ENCODE peak calls at places on chromosomes 3 and 15, in six cellular contexts. K, Y, A, C, B and J are unnamed samples.

GRCh38 chr3:123328851-123329635 is 119.8 kb downstream of the ADCY5 start:
- DNase-seq in K (peak), Y (peak), A (peak), C (peak), B (peak), J (peak)

GRCh38 chr3:149480326-149481017 is 6.0 kb downstream of the TM4SF4 start:
- DNase-seq in K (no peak), Y (peak), A (peak), C (peak), B (peak), J (peak)

GRCh38 chr3:100813828-100814227 is 104.5 kb downstream of the TFG start:
- DNase-seq in K (no peak), Y (no peak), A (no peak), C (no peak), B (no peak), J (no peak)

GRCh38 chr15:89647191-89647851 is 7.9 kb downstream of the KIF7 start:
- DNase-seq in K (peak), Y (peak), A (peak), C (peak), B (peak), J (no peak)

GRCh38 chr15:25900901-25901300 is 37.8 kb upstream of the ATP10A start:
- DNase-seq in K (no peak), Y (no peak), A (no peak), C (no peak), B (no peak), J (no peak)

GRCh38 chr3:127707777-127708438 is 35.2 kb downstream of the ABTB1 start:
- DNase-seq in K (no peak), Y (no peak), A (no peak), C (no peak), B (no peak), J (no peak)

GRCh38 chr15:72604794-72605193 is 49.7 kb upstream of the GOLGA6B start:
- DNase-seq in K (no peak), Y (no peak), A (no peak), C (no peak), B (no peak), J (no peak)

GRCh38 chr15:78212008-78212407 is 22.4 kb downstream of the ACSBG1 start:
- DNase-seq in K (no peak), Y (peak), A (no peak), C (no peak), B (no peak), J (no peak)

GRCh38 chr15:100602822-100603393 is 519 bp downstream of the ASB7 start:
- DNase-seq in K (peak), Y (no peak), A (no peak), C (peak), B (peak), J (no peak)

GRCh38 chr3:48595526-48596121 is 495 bp upstream of the COL7A1 start:
- DNase-seq in K (no peak), Y (peak), A (no peak), C (no peak), B (peak), J (no peak)